ENCODE peak calls at places on chromosomes 16 and 17, in six cellular contexts. Q is cardiac muscle cell, J is A549, K is transverse colon, S is sigmoid colon, F is AG09309. E is an unnamed sample.

GRCh38 chr16:28264656-28265055 is 27.7 kb upstream of the SBK1 start:
- DNase-seq in K (peak; percentile 44), J (peak; percentile 45), F (no peak), S (no peak), Q (no peak), E (peak; percentile 30)

GRCh38 chr16:2026461-2027023 is at the start of gene NHERF2:
- DNase-seq in Q (peak; percentile 61), F (no peak), J (no peak), S (no peak), K (peak; percentile 57), E (peak; percentile 61)

GRCh38 chr16:87955302-87956168 is 4.3 kb downstream of the BANP start:
- DNase-seq in K (no peak), F (no peak), Q (no peak), S (no peak), J (no peak), E (no peak)

GRCh38 chr17:75087558-75088453 is at the start of gene SLC16A5:
- DNase-seq in S (peak; percentile 92), F (no peak), Q (peak; percentile 87), J (peak; percentile 95), K (peak; percentile 94), E (peak; percentile 30)

GRCh38 chr16:65905326-65905725 is 461.2 kb upstream of the CDH5 start:
- DNase-seq in K (no peak), S (no peak), F (no peak), J (no peak), Q (no peak), E (no peak)

GRCh38 chr16:20675488-20676267 is 21.8 kb downstream of the ACSM1 start:
- DNase-seq in F (no peak), J (no peak), Q (peak; percentile 20), K (peak; percentile 79), S (peak; percentile 71), E (no peak)

GRCh38 chr17:42135664-42136653 is 13.4 kb downstream of the HSPB9 start:
- DNase-seq in Q (peak; percentile 41), K (peak; percentile 85), J (peak; percentile 77), F (no peak), S (peak; percentile 78), E (no peak)

GRCh38 chr17:37088459-37088858 is 139.7 kb downstream of the AATF start:
- DNase-seq in S (no peak), Q (no peak), K (no peak), F (no peak), J (no peak), E (no peak)

GRCh38 chr16:17724242-17724898 is 253.6 kb upstream of the XYLT1 start:
- DNase-seq in S (no peak), J (no peak), K (no peak), Q (no peak), F (no peak), E (no peak)

GRCh38 chr17:73210002-73210678 is 17.3 kb downstream of the COG1 start:
- DNase-seq in K (no peak), Q (no peak), F (no peak), S (no peak), J (no peak), E (no peak)

GRCh38 chr17:16929281-16929680 is 42.6 kb downstream of the TNFRSF13B start:
- DNase-seq in J (no peak), K (no peak), F (no peak), Q (no peak), S (peak; percentile 37), E (no peak)

GRCh38 chr16:1420111-1420539 is 422 bp downstream of the UQCC4 start:
- DNase-seq in F (no peak), K (no peak), J (no peak), Q (no peak), S (no peak), E (no peak)

GRCh38 chr17:79095345-79096055 is 20.9 kb downstream of the ENGASE start:
- DNase-seq in K (no peak), Q (no peak), F (no peak), S (no peak), J (no peak), E (no peak)

DNA sequence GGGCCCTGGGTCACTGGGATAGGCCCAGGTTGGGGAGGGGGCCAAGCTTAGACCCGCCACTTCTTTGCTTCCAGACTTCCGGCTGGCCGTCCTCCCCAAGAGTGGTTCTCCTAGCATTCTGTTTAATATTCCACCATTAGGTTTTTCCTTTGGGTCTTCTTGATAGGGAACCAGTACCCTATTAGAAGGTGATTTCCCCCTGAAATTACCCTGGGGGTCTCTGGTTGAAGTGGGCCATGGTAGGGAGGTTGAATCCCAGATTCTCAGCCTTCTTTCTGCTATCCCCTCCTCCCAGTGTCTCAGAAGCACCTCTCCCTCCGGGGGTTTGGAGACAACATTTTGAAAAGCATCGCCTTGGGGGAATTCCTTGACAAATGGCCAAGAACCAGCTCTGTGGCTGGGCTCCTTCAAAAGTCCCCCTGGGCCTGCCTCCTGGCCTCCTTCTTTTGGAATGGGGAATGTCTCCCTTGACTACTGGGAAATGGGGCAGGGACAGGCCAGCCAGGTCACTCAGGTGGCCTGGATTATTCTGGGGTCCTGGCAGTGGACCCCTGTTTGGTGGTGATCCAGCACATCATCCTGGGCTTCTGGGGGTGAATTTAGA is 5.7 kb downstream of the LASP1 start:
- DNase-seq in J (no peak), Q (no peak), K (no peak), S (no peak), F (no peak), E (no peak)
- H3K4me3 ChIP-seq in J (no peak overlapping the region), Q (no peak overlapping the region), K (no peak overlapping the region), S (peak overlapping the region; percentile 8), F (no peak overlapping the region), E (no peak overlapping the region)

GRCh38 chr17:82098169-82098938 is at the start of gene FASN:
- DNase-seq in S (peak; percentile 97), K (peak; percentile 97), Q (peak; percentile 98), J (peak; percentile 97), F (peak; percentile 73), E (peak; percentile 90)
- TF ChIP-seq CTCF in S (no peak), K (no peak), Q (peak; percentile 32), J (peak; percentile 64), F (peak; percentile 57), E (peak; percentile 44)

GRCh38 chr17:47819475-47819874 is 2.1 kb downstream of the OSBPL7 start:
- DNase-seq in F (no peak), S (no peak), K (no peak), Q (no peak), J (no peak), E (no peak)
- H3K4me3 ChIP-seq in F (no peak overlapping the region), S (no peak overlapping the region), K (no peak overlapping the region), Q (no peak overlapping the region), J (no peak overlapping the region), E (no peak overlapping the region)

GRCh38 chr16:47631131-47631530 is 170.0 kb downstream of the PHKB start:
- DNase-seq in F (no peak), S (no peak), Q (no peak), K (no peak), J (no peak), E (no peak)

GRCh38 chr16:47625115-47625567 is 164.0 kb downstream of the PHKB start:
- DNase-seq in K (no peak), F (no peak), S (no peak), J (no peak), Q (no peak), E (no peak)

GRCh38 chr16:47622666-47623176 is 161.6 kb downstream of the PHKB start:
- DNase-seq in J (no peak), Q (no peak), K (no peak), F (no peak), S (no peak), E (no peak)

GRCh38 chr16:47624563-47624962 is 163.4 kb downstream of the PHKB start:
- DNase-seq in K (no peak), S (no peak), J (no peak), Q (no peak), F (no peak), E (no peak)

DNA sequence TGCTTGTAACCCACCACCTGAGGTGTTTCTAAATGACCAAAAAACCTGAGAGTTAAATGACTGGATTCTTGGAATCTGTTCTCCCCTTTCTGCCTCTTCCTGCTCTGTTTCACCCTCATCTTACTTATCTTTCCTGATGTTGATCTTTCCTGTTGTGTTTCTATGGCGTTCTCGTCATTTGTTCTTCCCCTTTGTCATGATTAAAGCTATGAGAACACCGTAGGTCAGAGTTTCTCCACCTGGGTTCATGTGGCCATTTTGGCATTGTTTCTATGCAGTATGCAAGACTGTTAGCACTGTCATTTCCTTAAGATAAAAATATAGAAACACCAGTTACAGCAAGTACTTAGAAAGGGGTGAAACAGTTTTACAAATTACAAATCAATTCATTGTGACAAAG is 165.9 kb downstream of the PHKB start:
- DNase-seq in S (no peak), K (no peak), F (no peak), Q (no peak), J (no peak), E (no peak)
- TF ChIP-seq CTCF in S (no peak), K (no peak), F (no peak), Q (no peak), J (no peak), E (no peak)

DNA sequence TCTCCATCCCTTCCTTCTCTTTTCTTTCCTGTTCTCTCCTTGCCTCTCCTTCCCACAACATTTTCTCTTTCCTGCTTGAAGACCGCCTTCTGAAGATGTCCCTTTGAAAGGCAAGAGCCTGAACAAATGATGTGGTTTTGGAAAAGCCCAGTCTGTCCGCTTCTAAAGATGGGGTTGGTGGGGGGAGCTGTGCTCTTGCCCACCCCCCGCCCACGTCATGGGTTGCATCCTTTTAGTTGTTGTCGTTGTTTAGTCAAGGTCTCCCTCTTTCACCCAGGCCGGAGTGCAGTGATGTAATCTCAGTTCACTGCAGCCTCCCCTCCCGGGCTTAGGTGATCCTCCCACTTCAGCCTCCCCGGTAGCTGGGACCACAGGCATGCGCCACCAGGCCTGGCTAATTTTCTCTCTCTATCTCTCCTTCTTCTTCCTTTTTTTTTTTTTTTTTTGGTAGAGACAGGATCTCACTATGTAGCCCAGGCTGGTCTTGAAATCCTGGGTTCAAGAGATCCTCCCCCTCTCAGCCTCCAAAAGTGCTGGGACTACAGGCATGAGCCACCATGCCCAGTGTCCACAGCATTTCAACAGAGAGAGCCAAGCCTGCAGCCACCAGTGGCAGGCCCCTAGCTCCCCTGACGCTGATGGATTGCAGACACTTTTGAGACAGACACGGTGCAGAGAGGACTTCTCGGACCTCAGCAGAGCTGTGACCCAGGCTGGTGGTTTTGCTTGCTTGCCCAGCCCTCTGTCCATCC is 26.0 kb upstream of the CIBAR2 start:
- DNase-seq in Q (peak; percentile 57), K (no peak), F (no peak), S (no peak), J (no peak), E (no peak)
- H3K4me3 ChIP-seq in Q (no peak overlapping the region), K (no peak overlapping the region), F (no peak overlapping the region), S (peak overlapping the region; percentile 42), J (no peak overlapping the region), E (no peak overlapping the region)

GRCh38 chr17:55296171-55296695 is 31.5 kb downstream of the HLF start:
- DNase-seq in Q (no peak), F (no peak), S (no peak), J (no peak), K (no peak), E (no peak)

GRCh38 chr17:55296699-55297098 is 31.9 kb downstream of the HLF start:
- DNase-seq in F (no peak), S (no peak), J (no peak), Q (no peak), K (no peak), E (no peak)

GRCh38 chr17:55294042-55294751 is 29.4 kb downstream of the HLF start:
- DNase-seq in S (no peak), K (no peak), J (no peak), F (no peak), Q (no peak), E (no peak)

GRCh38 chr17:55298111-55298510 is 33.4 kb downstream of the HLF start:
- DNase-seq in J (no peak), F (no peak), S (no peak), K (no peak), Q (no peak), E (no peak)

GRCh38 chr17:55295411-55296170 is 30.8 kb downstream of the HLF start:
- DNase-seq in K (peak; percentile 66), F (no peak), J (peak; percentile 68), S (peak; percentile 82), Q (peak; percentile 51), E (peak; percentile 42)
- TF ChIP-seq CTCF in K (peak; percentile 84), F (peak; percentile 85), J (peak; percentile 90), S (peak; percentile 77), Q (peak; percentile 92), E (peak; percentile 84)